ENCODE peak calls at places on chromosomes 1 and 21, in nine cellular contexts. One of them, this sample, is unnamed.

GRCh38 chr1:235411489-235412486 is 44.6 kb downstream of the TBCE start:
- DNase-seq in CD4-positive, CD25-positive, alpha-beta regulatory T cell: peak; percentile 5
- DNase-seq in fibroblast of villous mesenchyme: no peak
- DNase-seq in iPS-NIHi11: no peak
- DNase-seq in stimulated activated CD4-positive, alpha-beta T cell treated with anti-CD3 and anti-CD28 coated beads, Interleukin-2, amount 100 ng/mL, for 48 hours: no peak
- DNase-seq in HS-27A: no peak
- DNase-seq in breast epithelium: no peak
- DNase-seq in stimulated activated CD8-positive, alpha-beta memory T cell treated with anti-CD3 and anti-CD28 coated beads, Interleukin-15, amount 100 ng/mL, for 1 hour: no peak
- DNase-seq in AG09319: no peak
- DNase-seq in this sample: no peak

GRCh38 chr1:188715566-188715965 is 1762.1 kb downstream of the BRINP3 start:
- DNase-seq in iPS-NIHi11: peak; percentile 18
- DNase-seq in stimulated activated CD8-positive, alpha-beta memory T cell treated with anti-CD3 and anti-CD28 coated beads, Interleukin-15, amount 100 ng/mL, for 1 hour: no peak
- DNase-seq in CD4-positive, CD25-positive, alpha-beta regulatory T cell: no peak
- DNase-seq in HS-27A: no peak
- DNase-seq in AG09319: no peak
- DNase-seq in stimulated activated CD4-positive, alpha-beta T cell treated with anti-CD3 and anti-CD28 coated beads, Interleukin-2, amount 100 ng/mL, for 48 hours: no peak
- DNase-seq in breast epithelium: no peak
- DNase-seq in fibroblast of villous mesenchyme: no peak
- DNase-seq in this sample: no peak

GRCh38 chr1:36722871-36723270 is 240.2 kb upstream of the CSF3R start:
- DNase-seq in breast epithelium: no peak
- DNase-seq in CD4-positive, CD25-positive, alpha-beta regulatory T cell: no peak
- DNase-seq in fibroblast of villous mesenchyme: no peak
- DNase-seq in HS-27A: no peak
- DNase-seq in AG09319: no peak
- DNase-seq in stimulated activated CD4-positive, alpha-beta T cell treated with anti-CD3 and anti-CD28 coated beads, Interleukin-2, amount 100 ng/mL, for 48 hours: no peak
- DNase-seq in iPS-NIHi11: no peak
- DNase-seq in stimulated activated CD8-positive, alpha-beta memory T cell treated with anti-CD3 and anti-CD28 coated beads, Interleukin-15, amount 100 ng/mL, for 1 hour: no peak
- DNase-seq in this sample: no peak

GRCh38 chr1:217590598-217590997 is 40.3 kb downstream of the GPATCH2 start:
- DNase-seq in CD4-positive, CD25-positive, alpha-beta regulatory T cell: no peak
- DNase-seq in breast epithelium: no peak
- DNase-seq in HS-27A: no peak
- DNase-seq in stimulated activated CD4-positive, alpha-beta T cell treated with anti-CD3 and anti-CD28 coated beads, Interleukin-2, amount 100 ng/mL, for 48 hours: no peak
- DNase-seq in stimulated activated CD8-positive, alpha-beta memory T cell treated with anti-CD3 and anti-CD28 coated beads, Interleukin-15, amount 100 ng/mL, for 1 hour: no peak
- DNase-seq in iPS-NIHi11: no peak
- DNase-seq in AG09319: no peak
- DNase-seq in fibroblast of villous mesenchyme: no peak
- DNase-seq in this sample: no peak

GRCh38 chr1:203038217-203038741 is 12.0 kb downstream of the PPFIA4 start:
- DNase-seq in fibroblast of villous mesenchyme: peak; percentile 20
- DNase-seq in stimulated activated CD8-positive, alpha-beta memory T cell treated with anti-CD3 and anti-CD28 coated beads, Interleukin-15, amount 100 ng/mL, for 1 hour: no peak
- DNase-seq in CD4-positive, CD25-positive, alpha-beta regulatory T cell: no peak
- DNase-seq in stimulated activated CD4-positive, alpha-beta T cell treated with anti-CD3 and anti-CD28 coated beads, Interleukin-2, amount 100 ng/mL, for 48 hours: no peak
- DNase-seq in breast epithelium: no peak
- DNase-seq in iPS-NIHi11: no peak
- DNase-seq in AG09319: peak; percentile 22
- DNase-seq in HS-27A: peak; percentile 69
- DNase-seq in this sample: no peak

GRCh38 chr1:116571215-116571919 is 541 bp upstream of the CD58 start:
- DNase-seq in breast epithelium: no peak
- DNase-seq in AG09319: no peak
- DNase-seq in stimulated activated CD8-positive, alpha-beta memory T cell treated with anti-CD3 and anti-CD28 coated beads, Interleukin-15, amount 100 ng/mL, for 1 hour: no peak
- DNase-seq in CD4-positive, CD25-positive, alpha-beta regulatory T cell: no peak
- DNase-seq in iPS-NIHi11: no peak
- DNase-seq in HS-27A: no peak
- DNase-seq in stimulated activated CD4-positive, alpha-beta T cell treated with anti-CD3 and anti-CD28 coated beads, Interleukin-2, amount 100 ng/mL, for 48 hours: no peak
- DNase-seq in fibroblast of villous mesenchyme: no peak
- DNase-seq in this sample: peak; percentile 87

GRCh38 chr1:30586671-30587070 is 136.7 kb downstream of the MATN1 start:
- DNase-seq in HS-27A: no peak
- DNase-seq in iPS-NIHi11: no peak
- DNase-seq in stimulated activated CD4-positive, alpha-beta T cell treated with anti-CD3 and anti-CD28 coated beads, Interleukin-2, amount 100 ng/mL, for 48 hours: no peak
- DNase-seq in breast epithelium: no peak
- DNase-seq in CD4-positive, CD25-positive, alpha-beta regulatory T cell: no peak
- DNase-seq in stimulated activated CD8-positive, alpha-beta memory T cell treated with anti-CD3 and anti-CD28 coated beads, Interleukin-15, amount 100 ng/mL, for 1 hour: no peak
- DNase-seq in AG09319: no peak
- DNase-seq in fibroblast of villous mesenchyme: no peak
- DNase-seq in this sample: peak; percentile 24

GRCh38 chr21:14523234-14523633 is 22.9 kb downstream of the SAMSN1 start:
- DNase-seq in fibroblast of villous mesenchyme: no peak
- DNase-seq in iPS-NIHi11: no peak
- DNase-seq in AG09319: no peak
- DNase-seq in stimulated activated CD8-positive, alpha-beta memory T cell treated with anti-CD3 and anti-CD28 coated beads, Interleukin-15, amount 100 ng/mL, for 1 hour: no peak
- DNase-seq in stimulated activated CD4-positive, alpha-beta T cell treated with anti-CD3 and anti-CD28 coated beads, Interleukin-2, amount 100 ng/mL, for 48 hours: no peak
- DNase-seq in HS-27A: no peak
- DNase-seq in CD4-positive, CD25-positive, alpha-beta regulatory T cell: peak; percentile 61
- DNase-seq in breast epithelium: no peak
- DNase-seq in this sample: peak; percentile 76

GRCh38 chr1:4303303-4303702 is 351.1 kb upstream of the AJAP1 start:
- DNase-seq in CD4-positive, CD25-positive, alpha-beta regulatory T cell: no peak
- DNase-seq in iPS-NIHi11: no peak
- DNase-seq in stimulated activated CD8-positive, alpha-beta memory T cell treated with anti-CD3 and anti-CD28 coated beads, Interleukin-15, amount 100 ng/mL, for 1 hour: no peak
- DNase-seq in fibroblast of villous mesenchyme: no peak
- DNase-seq in stimulated activated CD4-positive, alpha-beta T cell treated with anti-CD3 and anti-CD28 coated beads, Interleukin-2, amount 100 ng/mL, for 48 hours: no peak
- DNase-seq in HS-27A: no peak
- DNase-seq in AG09319: no peak
- DNase-seq in breast epithelium: no peak
- DNase-seq in this sample: no peak

GRCh38 chr1:55519937-55520683 is 304.9 kb upstream of the USP24 start:
- DNase-seq in AG09319: peak; percentile 89
- DNase-seq in HS-27A: no peak
- DNase-seq in iPS-NIHi11: no peak
- DNase-seq in CD4-positive, CD25-positive, alpha-beta regulatory T cell: no peak
- DNase-seq in stimulated activated CD4-positive, alpha-beta T cell treated with anti-CD3 and anti-CD28 coated beads, Interleukin-2, amount 100 ng/mL, for 48 hours: no peak
- DNase-seq in fibroblast of villous mesenchyme: peak; percentile 57
- DNase-seq in breast epithelium: no peak
- DNase-seq in stimulated activated CD8-positive, alpha-beta memory T cell treated with anti-CD3 and anti-CD28 coated beads, Interleukin-15, amount 100 ng/mL, for 1 hour: no peak
- DNase-seq in this sample: no peak

GRCh38 chr1:187001198-187001904 is 172.6 kb downstream of the PLA2G4A start:
- DNase-seq in AG09319: peak; percentile 56
- DNase-seq in CD4-positive, CD25-positive, alpha-beta regulatory T cell: no peak
- DNase-seq in breast epithelium: no peak
- DNase-seq in stimulated activated CD8-positive, alpha-beta memory T cell treated with anti-CD3 and anti-CD28 coated beads, Interleukin-15, amount 100 ng/mL, for 1 hour: no peak
- DNase-seq in iPS-NIHi11: no peak
- DNase-seq in fibroblast of villous mesenchyme: peak; percentile 70
- DNase-seq in stimulated activated CD4-positive, alpha-beta T cell treated with anti-CD3 and anti-CD28 coated beads, Interleukin-2, amount 100 ng/mL, for 48 hours: no peak
- DNase-seq in HS-27A: peak; percentile 63
- DNase-seq in this sample: no peak

GRCh38 chr21:26130249-26130896 is 40.2 kb downstream of the APP start:
- DNase-seq in breast epithelium: no peak
- DNase-seq in HS-27A: no peak
- DNase-seq in iPS-NIHi11: no peak
- DNase-seq in fibroblast of villous mesenchyme: peak; percentile 76
- DNase-seq in AG09319: no peak
- DNase-seq in CD4-positive, CD25-positive, alpha-beta regulatory T cell: no peak
- DNase-seq in stimulated activated CD4-positive, alpha-beta T cell treated with anti-CD3 and anti-CD28 coated beads, Interleukin-2, amount 100 ng/mL, for 48 hours: no peak
- DNase-seq in stimulated activated CD8-positive, alpha-beta memory T cell treated with anti-CD3 and anti-CD28 coated beads, Interleukin-15, amount 100 ng/mL, for 1 hour: no peak
- DNase-seq in this sample: no peak

GRCh38 chr21:42343963-42344510 is 6.8 kb downstream of the TFF2 start:
- DNase-seq in stimulated activated CD8-positive, alpha-beta memory T cell treated with anti-CD3 and anti-CD28 coated beads, Interleukin-15, amount 100 ng/mL, for 1 hour: no peak
- DNase-seq in fibroblast of villous mesenchyme: no peak
- DNase-seq in breast epithelium: no peak
- DNase-seq in iPS-NIHi11: no peak
- DNase-seq in stimulated activated CD4-positive, alpha-beta T cell treated with anti-CD3 and anti-CD28 coated beads, Interleukin-2, amount 100 ng/mL, for 48 hours: no peak
- DNase-seq in CD4-positive, CD25-positive, alpha-beta regulatory T cell: no peak
- DNase-seq in AG09319: no peak
- DNase-seq in HS-27A: no peak
- DNase-seq in this sample: peak; percentile 28

GRCh38 chr1:23593042-23593521 is 33.8 kb upstream of the ID3 start:
- DNase-seq in fibroblast of villous mesenchyme: no peak
- DNase-seq in breast epithelium: no peak
- DNase-seq in stimulated activated CD4-positive, alpha-beta T cell treated with anti-CD3 and anti-CD28 coated beads, Interleukin-2, amount 100 ng/mL, for 48 hours: no peak
- DNase-seq in AG09319: no peak
- DNase-seq in iPS-NIHi11: no peak
- DNase-seq in CD4-positive, CD25-positive, alpha-beta regulatory T cell: no peak
- DNase-seq in stimulated activated CD8-positive, alpha-beta memory T cell treated with anti-CD3 and anti-CD28 coated beads, Interleukin-15, amount 100 ng/mL, for 1 hour: no peak
- DNase-seq in HS-27A: no peak
- DNase-seq in this sample: no peak

GRCh38 chr1:58975888-58976287 is 192.0 kb upstream of the JUN start:
- DNase-seq in CD4-positive, CD25-positive, alpha-beta regulatory T cell: no peak
- DNase-seq in stimulated activated CD8-positive, alpha-beta memory T cell treated with anti-CD3 and anti-CD28 coated beads, Interleukin-15, amount 100 ng/mL, for 1 hour: no peak
- DNase-seq in fibroblast of villous mesenchyme: peak; percentile 52
- DNase-seq in iPS-NIHi11: no peak
- DNase-seq in stimulated activated CD4-positive, alpha-beta T cell treated with anti-CD3 and anti-CD28 coated beads, Interleukin-2, amount 100 ng/mL, for 48 hours: no peak
- DNase-seq in breast epithelium: no peak
- DNase-seq in AG09319: no peak
- DNase-seq in HS-27A: no peak
- DNase-seq in this sample: no peak

GRCh38 chr1:169044296-169044695 is 62.2 kb upstream of the ATP1B1 start:
- DNase-seq in AG09319: no peak
- DNase-seq in CD4-positive, CD25-positive, alpha-beta regulatory T cell: peak; percentile 97
- DNase-seq in HS-27A: no peak
- DNase-seq in stimulated activated CD4-positive, alpha-beta T cell treated with anti-CD3 and anti-CD28 coated beads, Interleukin-2, amount 100 ng/mL, for 48 hours: no peak
- DNase-seq in iPS-NIHi11: no peak
- DNase-seq in stimulated activated CD8-positive, alpha-beta memory T cell treated with anti-CD3 and anti-CD28 coated beads, Interleukin-15, amount 100 ng/mL, for 1 hour: peak; percentile 14
- DNase-seq in fibroblast of villous mesenchyme: no peak
- DNase-seq in breast epithelium: no peak
- DNase-seq in this sample: no peak

GRCh38 chr21:33878824-33879223 is 36.8 kb downstream of the ATP5PO start:
- DNase-seq in AG09319: no peak
- DNase-seq in stimulated activated CD4-positive, alpha-beta T cell treated with anti-CD3 and anti-CD28 coated beads, Interleukin-2, amount 100 ng/mL, for 48 hours: no peak
- DNase-seq in HS-27A: no peak
- DNase-seq in stimulated activated CD8-positive, alpha-beta memory T cell treated with anti-CD3 and anti-CD28 coated beads, Interleukin-15, amount 100 ng/mL, for 1 hour: no peak
- DNase-seq in iPS-NIHi11: no peak
- DNase-seq in fibroblast of villous mesenchyme: no peak
- DNase-seq in CD4-positive, CD25-positive, alpha-beta regulatory T cell: no peak
- DNase-seq in breast epithelium: no peak
- DNase-seq in this sample: peak; percentile 41

GRCh38 chr1:208737922-208738321 is 493.7 kb upstream of the PLXNA2 start:
- DNase-seq in CD4-positive, CD25-positive, alpha-beta regulatory T cell: no peak
- DNase-seq in stimulated activated CD8-positive, alpha-beta memory T cell treated with anti-CD3 and anti-CD28 coated beads, Interleukin-15, amount 100 ng/mL, for 1 hour: no peak
- DNase-seq in fibroblast of villous mesenchyme: no peak
- DNase-seq in AG09319: no peak
- DNase-seq in iPS-NIHi11: no peak
- DNase-seq in breast epithelium: no peak
- DNase-seq in HS-27A: no peak
- DNase-seq in stimulated activated CD4-positive, alpha-beta T cell treated with anti-CD3 and anti-CD28 coated beads, Interleukin-2, amount 100 ng/mL, for 48 hours: no peak
- DNase-seq in this sample: no peak

GRCh38 chr1:156476501-156477298 is 23.9 kb downstream of the MEF2D start:
- DNase-seq in fibroblast of villous mesenchyme: peak; percentile 60
- DNase-seq in breast epithelium: no peak
- DNase-seq in iPS-NIHi11: no peak
- DNase-seq in CD4-positive, CD25-positive, alpha-beta regulatory T cell: no peak
- DNase-seq in stimulated activated CD8-positive, alpha-beta memory T cell treated with anti-CD3 and anti-CD28 coated beads, Interleukin-15, amount 100 ng/mL, for 1 hour: no peak
- DNase-seq in AG09319: peak; percentile 24
- DNase-seq in stimulated activated CD4-positive, alpha-beta T cell treated with anti-CD3 and anti-CD28 coated beads, Interleukin-2, amount 100 ng/mL, for 48 hours: no peak
- DNase-seq in HS-27A: no peak
- DNase-seq in this sample: no peak

GRCh38 chr1:186055846-186056245 is 319.2 kb downstream of the TPR start:
- DNase-seq in fibroblast of villous mesenchyme: no peak
- DNase-seq in AG09319: no peak
- DNase-seq in CD4-positive, CD25-positive, alpha-beta regulatory T cell: no peak
- DNase-seq in breast epithelium: no peak
- DNase-seq in stimulated activated CD8-positive, alpha-beta memory T cell treated with anti-CD3 and anti-CD28 coated beads, Interleukin-15, amount 100 ng/mL, for 1 hour: no peak
- DNase-seq in HS-27A: no peak
- DNase-seq in stimulated activated CD4-positive, alpha-beta T cell treated with anti-CD3 and anti-CD28 coated beads, Interleukin-2, amount 100 ng/mL, for 48 hours: no peak
- DNase-seq in iPS-NIHi11: no peak
- DNase-seq in this sample: no peak

GRCh38 chr1:114668784-114669561 is 876 bp downstream of the DENND2C start:
- DNase-seq in AG09319: no peak
- DNase-seq in breast epithelium: no peak
- DNase-seq in HS-27A: peak; percentile 2
- DNase-seq in CD4-positive, CD25-positive, alpha-beta regulatory T cell: no peak
- DNase-seq in fibroblast of villous mesenchyme: no peak
- DNase-seq in stimulated activated CD8-positive, alpha-beta memory T cell treated with anti-CD3 and anti-CD28 coated beads, Interleukin-15, amount 100 ng/mL, for 1 hour: no peak
- DNase-seq in stimulated activated CD4-positive, alpha-beta T cell treated with anti-CD3 and anti-CD28 coated beads, Interleukin-2, amount 100 ng/mL, for 48 hours: no peak
- DNase-seq in iPS-NIHi11: no peak
- DNase-seq in this sample: no peak

GRCh38 chr1:58283380-58284338 is 262.9 kb downstream of the OMA1 start:
- DNase-seq in iPS-NIHi11: no peak
- DNase-seq in stimulated activated CD4-positive, alpha-beta T cell treated with anti-CD3 and anti-CD28 coated beads, Interleukin-2, amount 100 ng/mL, for 48 hours: no peak
- DNase-seq in stimulated activated CD8-positive, alpha-beta memory T cell treated with anti-CD3 and anti-CD28 coated beads, Interleukin-15, amount 100 ng/mL, for 1 hour: no peak
- DNase-seq in breast epithelium: no peak
- DNase-seq in HS-27A: no peak
- DNase-seq in AG09319: no peak
- DNase-seq in CD4-positive, CD25-positive, alpha-beta regulatory T cell: no peak
- DNase-seq in fibroblast of villous mesenchyme: no peak
- DNase-seq in this sample: no peak

GRCh38 chr1:34655206-34655909 is 99.5 kb upstream of the GJB5 start:
- DNase-seq in stimulated activated CD8-positive, alpha-beta memory T cell treated with anti-CD3 and anti-CD28 coated beads, Interleukin-15, amount 100 ng/mL, for 1 hour: no peak
- DNase-seq in iPS-NIHi11: no peak
- DNase-seq in HS-27A: no peak
- DNase-seq in stimulated activated CD4-positive, alpha-beta T cell treated with anti-CD3 and anti-CD28 coated beads, Interleukin-2, amount 100 ng/mL, for 48 hours: no peak
- DNase-seq in AG09319: no peak
- DNase-seq in CD4-positive, CD25-positive, alpha-beta regulatory T cell: no peak
- DNase-seq in fibroblast of villous mesenchyme: no peak
- DNase-seq in breast epithelium: no peak
- DNase-seq in this sample: no peak

GRCh38 chr1:226632922-226633351 is 84.4 kb downstream of the STUM start:
- DNase-seq in stimulated activated CD4-positive, alpha-beta T cell treated with anti-CD3 and anti-CD28 coated beads, Interleukin-2, amount 100 ng/mL, for 48 hours: no peak
- DNase-seq in AG09319: no peak
- DNase-seq in iPS-NIHi11: no peak
- DNase-seq in stimulated activated CD8-positive, alpha-beta memory T cell treated with anti-CD3 and anti-CD28 coated beads, Interleukin-15, amount 100 ng/mL, for 1 hour: no peak
- DNase-seq in breast epithelium: peak; percentile 51
- DNase-seq in HS-27A: no peak
- DNase-seq in CD4-positive, CD25-positive, alpha-beta regulatory T cell: peak; percentile 67
- DNase-seq in fibroblast of villous mesenchyme: no peak
- DNase-seq in this sample: peak; percentile 86

GRCh38 chr21:46063734-46064680 is 33.9 kb upstream of the COL6A2 start:
- DNase-seq in HS-27A: no peak
- DNase-seq in AG09319: no peak
- DNase-seq in stimulated activated CD4-positive, alpha-beta T cell treated with anti-CD3 and anti-CD28 coated beads, Interleukin-2, amount 100 ng/mL, for 48 hours: no peak
- DNase-seq in stimulated activated CD8-positive, alpha-beta memory T cell treated with anti-CD3 and anti-CD28 coated beads, Interleukin-15, amount 100 ng/mL, for 1 hour: no peak
- DNase-seq in CD4-positive, CD25-positive, alpha-beta regulatory T cell: no peak
- DNase-seq in breast epithelium: no peak
- DNase-seq in iPS-NIHi11: no peak
- DNase-seq in fibroblast of villous mesenchyme: no peak
- DNase-seq in this sample: no peak

GRCh38 chr1:12597792-12598191 is 20.2 kb downstream of the DHRS3 start:
- DNase-seq in stimulated activated CD8-positive, alpha-beta memory T cell treated with anti-CD3 and anti-CD28 coated beads, Interleukin-15, amount 100 ng/mL, for 1 hour: no peak
- DNase-seq in fibroblast of villous mesenchyme: no peak
- DNase-seq in HS-27A: no peak
- DNase-seq in CD4-positive, CD25-positive, alpha-beta regulatory T cell: no peak
- DNase-seq in iPS-NIHi11: no peak
- DNase-seq in stimulated activated CD4-positive, alpha-beta T cell treated with anti-CD3 and anti-CD28 coated beads, Interleukin-2, amount 100 ng/mL, for 48 hours: no peak
- DNase-seq in AG09319: no peak
- DNase-seq in breast epithelium: peak; percentile 90
- DNase-seq in this sample: peak; percentile 64

GRCh38 chr21:30044447-30045064 is 104.8 kb upstream of the GRIK1 start:
- DNase-seq in iPS-NIHi11: peak; percentile 7
- DNase-seq in CD4-positive, CD25-positive, alpha-beta regulatory T cell: peak; percentile 10
- DNase-seq in breast epithelium: no peak
- DNase-seq in AG09319: no peak
- DNase-seq in HS-27A: no peak
- DNase-seq in stimulated activated CD4-positive, alpha-beta T cell treated with anti-CD3 and anti-CD28 coated beads, Interleukin-2, amount 100 ng/mL, for 48 hours: peak; percentile 16
- DNase-seq in stimulated activated CD8-positive, alpha-beta memory T cell treated with anti-CD3 and anti-CD28 coated beads, Interleukin-15, amount 100 ng/mL, for 1 hour: no peak
- DNase-seq in fibroblast of villous mesenchyme: peak; percentile 6
- DNase-seq in this sample: no peak

GRCh38 chr1:43968348-43968948 is 1.4 kb upstream of the DPH2 start:
- DNase-seq in breast epithelium: no peak
- DNase-seq in CD4-positive, CD25-positive, alpha-beta regulatory T cell: peak; percentile 34
- DNase-seq in iPS-NIHi11: peak; percentile 82
- DNase-seq in HS-27A: no peak
- DNase-seq in AG09319: no peak
- DNase-seq in fibroblast of villous mesenchyme: peak; percentile 36
- DNase-seq in stimulated activated CD8-positive, alpha-beta memory T cell treated with anti-CD3 and anti-CD28 coated beads, Interleukin-15, amount 100 ng/mL, for 1 hour: no peak
- DNase-seq in stimulated activated CD4-positive, alpha-beta T cell treated with anti-CD3 and anti-CD28 coated beads, Interleukin-2, amount 100 ng/mL, for 48 hours: no peak
- DNase-seq in this sample: no peak

GRCh38 chr1:110390692-110391232 is at the start of gene SLC16A4:
- DNase-seq in fibroblast of villous mesenchyme: peak; percentile 81
- DNase-seq in breast epithelium: no peak
- DNase-seq in stimulated activated CD4-positive, alpha-beta T cell treated with anti-CD3 and anti-CD28 coated beads, Interleukin-2, amount 100 ng/mL, for 48 hours: no peak
- DNase-seq in HS-27A: no peak
- DNase-seq in AG09319: peak; percentile 76
- DNase-seq in CD4-positive, CD25-positive, alpha-beta regulatory T cell: no peak
- DNase-seq in iPS-NIHi11: peak; percentile 41
- DNase-seq in stimulated activated CD8-positive, alpha-beta memory T cell treated with anti-CD3 and anti-CD28 coated beads, Interleukin-15, amount 100 ng/mL, for 1 hour: no peak
- DNase-seq in this sample: no peak

GRCh38 chr1:151251656-151252470 is 2.7 kb upstream of the PSMD4 start:
- DNase-seq in AG09319: peak; percentile 60
- DNase-seq in fibroblast of villous mesenchyme: peak; percentile 84
- DNase-seq in breast epithelium: no peak
- DNase-seq in iPS-NIHi11: peak; percentile 72
- DNase-seq in stimulated activated CD4-positive, alpha-beta T cell treated with anti-CD3 and anti-CD28 coated beads, Interleukin-2, amount 100 ng/mL, for 48 hours: peak; percentile 50
- DNase-seq in stimulated activated CD8-positive, alpha-beta memory T cell treated with anti-CD3 and anti-CD28 coated beads, Interleukin-15, amount 100 ng/mL, for 1 hour: peak; percentile 46
- DNase-seq in CD4-positive, CD25-positive, alpha-beta regulatory T cell: peak; percentile 88
- DNase-seq in HS-27A: peak; percentile 35
- DNase-seq in this sample: peak; percentile 80

GRCh38 chr21:26587621-26588260 is 14.7 kb upstream of the CYYR1 start:
- DNase-seq in fibroblast of villous mesenchyme: peak; percentile 67
- DNase-seq in HS-27A: peak; percentile 29
- DNase-seq in stimulated activated CD8-positive, alpha-beta memory T cell treated with anti-CD3 and anti-CD28 coated beads, Interleukin-15, amount 100 ng/mL, for 1 hour: no peak
- DNase-seq in stimulated activated CD4-positive, alpha-beta T cell treated with anti-CD3 and anti-CD28 coated beads, Interleukin-2, amount 100 ng/mL, for 48 hours: no peak
- DNase-seq in CD4-positive, CD25-positive, alpha-beta regulatory T cell: no peak
- DNase-seq in iPS-NIHi11: no peak
- DNase-seq in breast epithelium: no peak
- DNase-seq in AG09319: peak; percentile 30
- DNase-seq in this sample: no peak

This sample was measured in spleen.